ENCODE peak calls at places on chromosome 12, in eight cellular contexts. D is HT1080, E is breast epithelium, H is SHP77, O is astrocyte of the spinal cord, Y is PC-9, A is fibroblast of pulmonary artery, L is KG1. B is an unnamed sample.

GRCh38 chr12:94954029-94954685 is 49.3 kb downstream of the NDUFA12 start:
- DNase-seq in Y (peak), D (peak), L (no peak), A (peak), E (no peak), O (peak), H (no peak), B (no peak)

GRCh38 chr12:94872671-94873367 is 130.7 kb downstream of the NDUFA12 start:
- DNase-seq in O (no peak), D (no peak), Y (no peak), L (no peak), E (no peak), A (no peak), H (peak), B (no peak)

GRCh38 chr12:49366652-49367380 is 446 bp upstream of the SPATS2 start:
- DNase-seq in D (peak), Y (peak), E (peak), L (peak), A (peak), H (peak), O (peak), B (peak)

GRCh38 chr12:88458327-88458726 is 121.9 kb downstream of the KITLG start:
- DNase-seq in L (no peak), O (no peak), Y (no peak), D (no peak), E (no peak), H (no peak), A (no peak), B (no peak)

GRCh38 chr12:28807535-28807934 is 341.5 kb upstream of the FAR2 start:
- DNase-seq in H (no peak), L (no peak), Y (no peak), O (no peak), A (no peak), E (no peak), D (no peak), B (no peak)

GRCh38 chr12:123808167-123808566 is 46.1 kb downstream of the DNAH10 start:
- DNase-seq in L (no peak), E (no peak), Y (peak), A (peak), O (no peak), H (no peak), D (peak), B (no peak)

GRCh38 chr12:44628180-44628579 is 247.9 kb downstream of the NELL2 start:
- DNase-seq in A (no peak), H (no peak), Y (no peak), D (no peak), E (no peak), L (no peak), O (no peak), B (no peak)

GRCh38 chr12:96886998-96887677 is 19.9 kb upstream of the NEDD1 start:
- DNase-seq in A (peak), L (no peak), O (peak), D (no peak), E (no peak), Y (no peak), H (no peak), B (no peak)

GRCh38 chr12:43338848-43339526 is 213.0 kb downstream of the ADAMTS20 start:
- DNase-seq in H (peak), L (peak), E (no peak), Y (peak), A (peak), D (peak), O (peak), B (no peak)

GRCh38 chr12:111393700-111394275 is 11.9 kb upstream of the SH2B3 start:
- DNase-seq in L (peak), O (no peak), D (no peak), H (no peak), A (no peak), Y (no peak), E (no peak), B (no peak)

GRCh38 chr12:103742349-103742784 is 98.7 kb downstream of the NT5DC3 start:
- DNase-seq in Y (peak), A (peak), L (no peak), O (no peak), D (no peak), H (peak), E (no peak), B (no peak)

GRCh38 chr12:47574252-47575021 is 131.4 kb downstream of the RPAP3 start:
- DNase-seq in Y (no peak), A (no peak), L (no peak), E (no peak), O (no peak), H (no peak), D (no peak), B (no peak)

GRCh38 chr12:111953455-111953854 is 59.5 kb downstream of the TMEM116 start:
- DNase-seq in A (peak), E (no peak), H (no peak), O (no peak), D (no peak), L (no peak), Y (no peak), B (no peak)

GRCh38 chr12:82527165-82527780 is 159.4 kb upstream of the TMTC2 start:
- DNase-seq in L (peak), D (peak), E (no peak), O (peak), H (peak), Y (peak), A (peak), B (no peak)

GRCh38 chr12:101608301-101609133 is 13.7 kb downstream of the MYBPC1 start:
- DNase-seq in D (no peak), A (no peak), L (no peak), Y (peak), E (peak), H (no peak), O (no peak), B (no peak)

GRCh38 chr12:28498850-28499249 is 308.6 kb downstream of the CCDC91 start:
- DNase-seq in H (no peak), E (no peak), L (no peak), Y (no peak), A (peak), O (no peak), D (no peak), B (no peak)

GRCh38 chr12:121793501-121793835 is at the start of gene RHOF:
- DNase-seq in Y (no peak), A (no peak), O (no peak), L (peak), D (no peak), H (peak), E (no peak), B (no peak)

GRCh38 chr12:19894803-19895202 is 455.5 kb downstream of the AEBP2 start:
- DNase-seq in A (peak), H (no peak), D (no peak), Y (no peak), E (no peak), O (no peak), L (no peak), B (no peak)

GRCh38 chr12:121581681-121582439 is 1.0 kb upstream of the KDM2B start:
- DNase-seq in O (peak), A (peak), E (no peak), L (peak), Y (no peak), H (no peak), D (no peak), B (no peak)

GRCh38 chr12:39743655-39744054 is 124.1 kb upstream of the ABCD2 start:
- DNase-seq in A (no peak), H (no peak), E (no peak), O (no peak), L (no peak), Y (no peak), D (no peak), B (no peak)

GRCh38 chr12:15823360-15824128 is 34.4 kb upstream of the EPS8 start:
- DNase-seq in A (no peak), H (no peak), L (no peak), Y (no peak), E (no peak), O (no peak), D (no peak), B (no peak)

GRCh38 chr12:64039285-64039871 is 182.7 kb downstream of the KICS2 start:
- DNase-seq in L (no peak), D (no peak), A (peak), O (peak), Y (no peak), H (peak), E (no peak), B (no peak)

GRCh38 chr12:52805000-52805399 is 8.9 kb downstream of the KRT4 start:
- DNase-seq in D (no peak), H (no peak), E (no peak), O (no peak), L (no peak), Y (no peak), A (no peak), B (no peak)

GRCh38 chr12:106131671-106132070 is 7.1 kb downstream of the NUAK1 start:
- DNase-seq in D (no peak), L (no peak), H (no peak), O (peak), A (peak), Y (no peak), E (no peak), B (no peak)

GRCh38 chr12:71627438-71628002 is 36.1 kb downstream of the ZFC3H1 start:
- DNase-seq in L (no peak), H (no peak), A (no peak), O (no peak), D (no peak), Y (no peak), E (no peak), B (no peak)

GRCh38 chr12:113854385-113855136 is 111.6 kb downstream of the RBM19 start:
- DNase-seq in A (no peak), Y (no peak), D (no peak), L (no peak), H (no peak), O (no peak), E (no peak), B (no peak)

GRCh38 chr12:53777936-53778644 is 26.3 kb upstream of the CISTR start:
- DNase-seq in E (no peak), D (no peak), A (no peak), H (no peak), Y (no peak), L (no peak), O (no peak), B (no peak)

GRCh38 chr12:45235087-45236025 is 19.5 kb downstream of the ANO6 start:
- DNase-seq in A (peak), E (peak), H (no peak), D (peak), Y (peak), L (no peak), O (peak), B (peak)

GRCh38 chr12:2644678-2645405 is 149.9 kb upstream of the FKBP4 start:
- DNase-seq in D (no peak), L (no peak), O (no peak), E (no peak), Y (no peak), H (no peak), A (no peak), B (no peak)

GRCh38 chr12:10341892-10342509 is 34.3 kb downstream of the KLRD1 start:
- DNase-seq in A (peak), L (no peak), Y (no peak), O (no peak), E (no peak), H (no peak), D (peak), B (no peak)

GRCh38 chr12:111034911-111035577 is 114.7 kb upstream of the MYL2 start:
- DNase-seq in E (no peak), Y (no peak), O (no peak), A (no peak), L (no peak), D (no peak), H (no peak), B (no peak)

GRCh38 chr12:50620050-50620974 is 115.5 kb downstream of the DIP2B start:
- DNase-seq in L (no peak), D (peak), Y (peak), H (peak), O (peak), A (peak), E (no peak), B (no peak)

GRCh38 chr12:6700646-6701051 is at the start of gene PIANP:
- DNase-seq in A (no peak), L (no peak), Y (no peak), O (no peak), E (no peak), D (no peak), H (no peak), B (peak)

GRCh38 chr12:122174155-122174845 is at the start of gene IL31:
- DNase-seq in A (no peak), H (no peak), L (no peak), O (no peak), Y (no peak), D (no peak), E (no peak), B (no peak)

GRCh38 chr12:29725587-29726320 is 58.0 kb downstream of the TMTC1 start:
- DNase-seq in H (peak), A (peak), D (no peak), Y (no peak), E (no peak), O (peak), L (no peak), B (no peak)

GRCh38 chr12:67472551-67472950 is 176.0 kb upstream of the DYRK2 start:
- DNase-seq in Y (no peak), H (no peak), E (no peak), L (no peak), A (no peak), O (no peak), D (no peak), B (no peak)

GRCh38 chr12:100348657-100349454 is 8.0 kb upstream of the SLC17A8 start:
- DNase-seq in D (peak), Y (no peak), O (peak), E (no peak), L (no peak), H (peak), A (peak), B (no peak)

GRCh38 chr12:44972746-44973421 is 78.0 kb downstream of the DBX2 start:
- DNase-seq in Y (no peak), O (no peak), L (no peak), E (no peak), H (peak), A (peak), D (peak), B (no peak)

GRCh38 chr12:117908411-117908810 is 60.4 kb downstream of the KSR2 start:
- DNase-seq in L (no peak), D (no peak), E (no peak), A (no peak), O (no peak), H (no peak), Y (no peak), B (no peak)

GRCh38 chr12:23359975-23360638 is 589.4 kb downstream of the SOX5 start:
- DNase-seq in O (no peak), H (no peak), A (no peak), D (no peak), L (no peak), Y (no peak), E (no peak), B (no peak)